ENCODE peak calls at places on chromosome 6, in ten cellular contexts. N, O, P, Y, V, I, G, T, R and L are unnamed samples.

GRCh38 chr6:87430499-87430898 is 22.7 kb downstream of the CFAP206 start:
- DNase-seq in N (no peak), O (no peak), P (no peak), Y (no peak), V (no peak), I (no peak), G (no peak), T (no peak), R (no peak), L (no peak)

GRCh38 chr6:124970243-124970642 is 8.0 kb downstream of the RNF217 start:
- DNase-seq in N (no peak), O (no peak), P (no peak), Y (peak; percentile 52), V (no peak), I (no peak), G (no peak), T (no peak), R (no peak), L (no peak)

GRCh38 chr6:33956206-33956605 is 152.4 kb upstream of the MLN start:
- DNase-seq in N (no peak), O (no peak), P (no peak), Y (no peak), V (no peak), I (no peak), G (no peak), T (no peak), R (no peak), L (no peak)

GRCh38 chr6:122530440-122531046 is 58.9 kb upstream of the SERINC1 start:
- DNase-seq in N (peak; percentile 81), O (peak; percentile 26), P (peak; percentile 53), Y (peak; percentile 62), V (peak; percentile 67), I (no peak), G (no peak), T (peak; percentile 58), R (peak; percentile 16), L (no peak)

GRCh38 chr6:169577236-169577635 is 124.6 kb downstream of the WDR27 start:
- DNase-seq in N (no peak), O (no peak), P (no peak), Y (no peak), V (no peak), I (no peak), G (no peak), T (no peak), R (no peak), L (no peak)

GRCh38 chr6:124310139-124310538 is 506.5 kb downstream of the NKAIN2 start:
- DNase-seq in N (no peak), O (no peak), P (no peak), Y (no peak), V (no peak), I (no peak), G (no peak), T (no peak), R (no peak), L (no peak)

GRCh38 chr6:157376706-157377230 is 4.2 kb upstream of the ZDHHC14 start:
- DNase-seq in N (no peak), O (no peak), P (no peak), Y (no peak), V (no peak), I (no peak), G (no peak), T (no peak), R (no peak), L (no peak)

GRCh38 chr6:19921821-19922220 is 84.7 kb downstream of the ID4 start:
- DNase-seq in N (no peak), O (no peak), P (no peak), Y (no peak), V (no peak), I (no peak), G (no peak), T (no peak), R (no peak), L (no peak)

DNA sequence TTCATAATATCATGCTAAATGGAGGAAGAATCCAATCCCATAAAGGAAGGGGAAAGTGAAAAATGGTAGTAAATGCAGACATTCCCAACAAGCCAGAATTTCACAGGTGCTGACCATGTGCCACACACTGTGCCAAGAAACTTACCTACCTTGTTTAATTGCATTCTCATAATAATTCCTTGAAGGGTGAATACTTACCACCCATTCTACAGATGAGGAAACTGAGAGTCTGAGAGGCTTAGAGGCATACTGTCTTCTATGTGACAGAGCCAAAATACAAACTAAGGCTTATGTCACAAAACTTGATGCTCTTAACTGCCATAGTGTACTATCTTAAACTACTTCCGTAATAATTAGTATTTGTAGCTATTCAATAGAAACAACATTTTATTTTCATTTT is 454.7 kb downstream of the UTRN start:
- DNase-seq in N (no peak), O (no peak), P (no peak), Y (no peak), V (no peak), I (no peak), G (no peak), T (no peak), R (no peak), L (no peak)
- H3K27me3 ChIP-seq in N (no peaks in the 10 kb centered on the region), O (no peaks in the 10 kb centered on the region), P (no peaks in the 10 kb centered on the region), Y (no peaks in the 10 kb centered on the region), V (no peaks in the 10 kb centered on the region), I (no peaks in the 10 kb centered on the region), G (no peaks in the 10 kb centered on the region), T (no peaks in the 10 kb centered on the region), R (no peaks in the 10 kb centered on the region), L (no peaks in the 10 kb centered on the region)

DNA sequence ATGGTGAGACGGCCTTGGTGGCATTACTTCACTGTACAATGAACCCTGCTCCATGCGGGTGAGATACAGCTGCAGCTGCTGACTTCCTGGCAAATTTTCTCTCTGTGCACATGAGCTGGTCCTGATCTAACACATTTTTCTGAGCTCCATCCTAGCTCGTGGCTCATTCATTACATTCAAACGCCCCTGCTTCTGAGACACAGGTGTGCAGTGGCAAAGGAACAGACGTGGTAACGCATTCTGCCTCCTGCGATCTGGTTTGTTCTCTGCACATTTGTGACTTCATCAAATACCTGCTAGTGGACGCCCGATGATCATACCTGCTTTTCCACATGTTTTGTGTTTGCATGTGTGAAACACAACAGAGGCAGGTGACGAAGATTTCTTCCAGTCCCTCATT is 189.6 kb upstream of the PDE10A start:
- DNase-seq in N (no peak), O (no peak), P (no peak), Y (no peak), V (no peak), I (no peak), G (no peak), T (no peak), R (no peak), L (no peak)
- H3K27me3 ChIP-seq in N (peaks cover 73% of the 10 kb centered on the region), O (peaks cover 12% of the 10 kb centered on the region), P (peaks cover 20% of the 10 kb centered on the region), Y (no peaks in the 10 kb centered on the region), V (no peaks in the 10 kb centered on the region), I (peaks cover 15% of the 10 kb centered on the region), G (peaks cover 47% of the 10 kb centered on the region), T (peaks cover 33% of the 10 kb centered on the region), R (no peaks in the 10 kb centered on the region), L (no peaks in the 10 kb centered on the region)

GRCh38 chr6:165987483-165988305 is 180.0 kb downstream of the TBXT start:
- DNase-seq in N (peak; percentile 62), O (peak; percentile 90), P (peak; percentile 54), Y (peak; percentile 0), V (peak; percentile 55), I (peak; percentile 98), G (peak; percentile 82), T (peak; percentile 71), R (no peak), L (peak; percentile 87)
- H3K27me3 ChIP-seq in N (peaks cover 87% of the 10 kb centered on the region), O (peaks cover 9% of the 10 kb centered on the region), P (peaks cover 34% of the 10 kb centered on the region), Y (no peaks in the 10 kb centered on the region), V (no peaks in the 10 kb centered on the region), I (no peaks in the 10 kb centered on the region), G (peaks cover 51% of the 10 kb centered on the region), T (peaks cover 29% of the 10 kb centered on the region), R (peaks cover 16% of the 10 kb centered on the region), L (no peaks in the 10 kb centered on the region)

DNA sequence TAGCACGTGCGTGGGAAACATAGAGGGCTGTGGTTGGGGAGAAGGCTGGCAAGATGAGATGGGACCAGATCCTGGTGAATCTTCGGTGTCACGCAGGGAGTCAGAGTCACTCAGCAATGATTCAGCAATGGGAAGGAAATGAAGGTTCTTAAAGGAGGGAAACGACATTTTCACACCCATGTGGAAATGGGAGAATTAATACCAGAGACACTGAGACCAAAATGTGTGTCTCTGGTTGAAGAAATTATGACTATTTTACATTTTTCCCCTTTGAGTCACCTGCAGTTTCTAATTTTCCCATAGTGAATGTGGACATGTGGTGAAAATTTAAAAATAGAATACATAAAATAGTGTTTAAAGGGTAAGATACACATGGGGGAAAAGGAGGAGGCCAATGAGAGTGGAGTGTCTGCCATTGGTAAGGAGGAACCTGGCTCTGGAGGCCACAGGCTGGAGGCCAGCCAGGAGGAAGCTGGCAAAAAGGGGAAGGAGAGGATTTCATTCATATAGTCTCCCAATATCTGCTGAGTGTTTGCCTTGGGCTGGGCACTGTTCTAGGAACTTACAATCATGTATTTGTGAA is 17.5 kb downstream of the NRN1 start:
- DNase-seq in N (no peak), O (peak; percentile 38), P (no peak), Y (no peak), V (no peak), I (no peak), G (peak; percentile 69), T (no peak), R (no peak), L (peak; percentile 84)
- H3K27me3 ChIP-seq in N (peaks cover 68% of the 10 kb centered on the region), O (peaks cover 7% of the 10 kb centered on the region), P (peaks cover 19% of the 10 kb centered on the region), Y (peaks cover 5% of the 10 kb centered on the region), V (no peaks in the 10 kb centered on the region), I (peaks cover 16% of the 10 kb centered on the region), G (peaks cover 37% of the 10 kb centered on the region), T (peaks cover 63% of the 10 kb centered on the region), R (peaks cover 7% of the 10 kb centered on the region), L (no peaks in the 10 kb centered on the region)

DNA sequence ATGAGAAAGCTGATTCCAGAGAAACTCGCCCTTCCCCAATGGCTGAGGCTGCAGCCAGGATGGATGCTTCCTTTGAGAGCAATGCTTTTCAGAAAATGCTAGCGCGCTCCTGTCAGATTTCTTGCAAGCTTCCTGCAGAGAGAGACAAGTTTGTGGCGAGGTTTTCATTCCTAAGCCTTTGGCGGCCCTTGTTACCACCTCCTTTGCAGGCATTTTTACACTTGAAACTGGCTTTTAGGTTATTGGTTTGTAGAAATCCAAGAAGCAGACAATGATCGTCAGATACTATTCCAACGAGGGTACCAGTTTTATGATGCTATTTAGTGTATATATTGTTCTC is 1.1 kb downstream of the FNDC1 start:
- DNase-seq in N (no peak), O (no peak), P (no peak), Y (no peak), V (no peak), I (no peak), G (no peak), T (no peak), R (no peak), L (no peak)
- H3K27me3 ChIP-seq in N (peaks cover 81% of the 10 kb centered on the region), O (peaks cover 15% of the 10 kb centered on the region), P (peaks cover 56% of the 10 kb centered on the region), Y (peaks cover 27% of the 10 kb centered on the region), V (no peaks in the 10 kb centered on the region), I (peaks cover 32% of the 10 kb centered on the region), G (peaks cover 67% of the 10 kb centered on the region), T (peaks cover 91% of the 10 kb centered on the region), R (peaks cover 25% of the 10 kb centered on the region), L (no peaks in the 10 kb centered on the region)

DNA sequence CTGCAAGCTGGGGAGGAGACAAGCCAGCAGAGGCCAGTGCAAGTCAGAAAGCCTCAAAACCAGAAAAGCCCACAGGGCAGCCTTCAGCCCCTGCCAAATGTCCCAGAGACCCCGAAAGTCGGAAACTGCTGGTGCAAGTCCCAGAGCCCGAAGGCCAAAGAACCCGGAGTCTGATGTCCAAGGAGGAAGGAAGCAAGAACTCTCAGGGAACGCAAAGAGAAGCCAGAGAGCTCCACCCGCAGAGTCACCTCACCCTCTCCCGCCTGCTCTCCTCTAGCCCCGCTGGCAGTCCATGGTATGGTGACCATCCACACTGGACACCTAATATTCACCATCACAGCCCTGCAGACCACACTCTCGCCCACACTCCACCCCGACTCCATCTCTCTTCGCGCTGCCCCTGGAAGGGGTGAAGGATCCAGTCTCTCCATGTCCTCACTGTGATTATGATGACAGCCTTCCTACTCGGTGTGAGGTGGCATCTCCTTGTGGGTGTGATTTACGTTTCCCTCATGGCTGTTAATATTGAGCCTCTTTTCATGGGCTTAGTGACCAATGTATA is 10.6 kb downstream of the ULBP3 start:
- DNase-seq in N (no peak), O (no peak), P (no peak), Y (no peak), V (no peak), I (no peak), G (no peak), T (no peak), R (no peak), L (no peak)
- H3K27me3 ChIP-seq in N (peaks cover 20% of the 10 kb centered on the region), O (peaks cover 4% of the 10 kb centered on the region), P (no peaks in the 10 kb centered on the region), Y (peaks cover 4% of the 10 kb centered on the region), V (no peaks in the 10 kb centered on the region), I (no peaks in the 10 kb centered on the region), G (peaks cover 42% of the 10 kb centered on the region), T (peaks cover 36% of the 10 kb centered on the region), R (peaks cover 6% of the 10 kb centered on the region), L (no peaks in the 10 kb centered on the region)